ENCODE peak calls at places on chromosome 1, in four cellular contexts. S is CD14-positive monocyte, R is fibroblast of the aortic adventitia, D is RWPE1. W is an unnamed sample.

GRCh38 chr1:218401896-218402770 is 57.0 kb downstream of the TGFB2 start:
- DNase-seq in D (no peak), S (no peak), R (no peak), W (no peak)

GRCh38 chr1:98322966-98323365 is 338.6 kb upstream of the SNX7 start:
- DNase-seq in D (peak; percentile 46), R (no peak), S (no peak), W (peak; percentile 23)

GRCh38 chr1:167631987-167632680 is 2.1 kb downstream of the RCSD1 start:
- DNase-seq in R (no peak), S (peak; percentile 60), D (no peak), W (no peak)

GRCh38 chr1:236016083-236016482 is 48.8 kb downstream of the NID1 start:
- DNase-seq in S (no peak), R (peak; percentile 48), D (no peak), W (peak; percentile 94)

GRCh38 chr1:222893255-222893654 is 78.4 kb downstream of the DISP1 start:
- DNase-seq in R (no peak), D (no peak), S (no peak), W (no peak)

GRCh38 chr1:213055767-213056166 is 4.7 kb downstream of the RPS6KC1 start:
- DNase-seq in D (no peak), S (no peak), R (no peak), W (no peak)

GRCh38 chr1:154479764-154480421 is 22.1 kb upstream of the TDRD10 start:
- DNase-seq in R (peak; percentile 94), S (no peak), D (peak; percentile 86), W (peak; percentile 75)

GRCh38 chr1:238226805-238227204 is 336.1 kb upstream of the ZP4 start:
- DNase-seq in D (no peak), S (no peak), R (no peak), W (no peak)